ENCODE peak calls at places on chromosomes 16 and 17, in nine cellular contexts. One of them, this sample, is unnamed.

GRCh38 chr16:20853076-20853597 is 46.8 kb downstream of the REXO5 start:
- ATAC-seq in lung: no peak
- ATAC-seq in right cardiac atrium: peak
- ATAC-seq in effector memory CD8-positive, alpha-beta T cell: no peak
- ATAC-seq in Right ventricle myocardium superior: peak
- ATAC-seq in HCT116: no peak
- ATAC-seq in Panc1: no peak
- ATAC-seq in heart right ventricle: no peak
- ATAC-seq in activated naive CD8-positive, alpha-beta T cell treated with anti-CD3 and anti-CD28 coated beads, Interleukin-2, amount 50 U/mL, for 24 hours: no peak
- ATAC-seq in this sample: no peak

GRCh38 chr17:61635913-61636432 is 45.0 kb upstream of the NACA2 start:
- ATAC-seq in lung: no peak
- ATAC-seq in right cardiac atrium: no peak
- ATAC-seq in effector memory CD8-positive, alpha-beta T cell: peak
- ATAC-seq in Right ventricle myocardium superior: no peak
- ATAC-seq in HCT116: peak
- ATAC-seq in Panc1: peak
- ATAC-seq in heart right ventricle: no peak
- ATAC-seq in activated naive CD8-positive, alpha-beta T cell treated with anti-CD3 and anti-CD28 coated beads, Interleukin-2, amount 50 U/mL, for 24 hours: no peak
- ATAC-seq in this sample: no peak

GRCh38 chr17:57578608-57578990 is 166.5 kb downstream of the CCDC182 start:
- ATAC-seq in lung: no peak
- ATAC-seq in right cardiac atrium: peak
- ATAC-seq in effector memory CD8-positive, alpha-beta T cell: no peak
- ATAC-seq in Right ventricle myocardium superior: peak
- ATAC-seq in HCT116: no peak
- ATAC-seq in Panc1: no peak
- ATAC-seq in heart right ventricle: peak
- ATAC-seq in activated naive CD8-positive, alpha-beta T cell treated with anti-CD3 and anti-CD28 coated beads, Interleukin-2, amount 50 U/mL, for 24 hours: no peak
- ATAC-seq in this sample: peak

GRCh38 chr16:28990375-28991040 is 5.7 kb downstream of the LAT start:
- ATAC-seq in lung: no peak
- ATAC-seq in right cardiac atrium: no peak
- ATAC-seq in effector memory CD8-positive, alpha-beta T cell: no peak
- ATAC-seq in Right ventricle myocardium superior: no peak
- ATAC-seq in HCT116: no peak
- ATAC-seq in Panc1: no peak
- ATAC-seq in heart right ventricle: no peak
- ATAC-seq in activated naive CD8-positive, alpha-beta T cell treated with anti-CD3 and anti-CD28 coated beads, Interleukin-2, amount 50 U/mL, for 24 hours: peak
- ATAC-seq in this sample: peak

GRCh38 chr16:67805718-67806427 is 487 bp downstream of the RANBP10 start:
- ATAC-seq in lung: peak
- ATAC-seq in right cardiac atrium: peak
- ATAC-seq in effector memory CD8-positive, alpha-beta T cell: no peak
- ATAC-seq in Right ventricle myocardium superior: peak
- ATAC-seq in HCT116: peak
- ATAC-seq in Panc1: peak
- ATAC-seq in heart right ventricle: peak
- ATAC-seq in activated naive CD8-positive, alpha-beta T cell treated with anti-CD3 and anti-CD28 coated beads, Interleukin-2, amount 50 U/mL, for 24 hours: no peak
- ATAC-seq in this sample: no peak

GRCh38 chr16:72848759-72849664 is 198.9 kb downstream of the ZFHX3 start:
- ATAC-seq in lung: peak
- ATAC-seq in right cardiac atrium: peak
- ATAC-seq in effector memory CD8-positive, alpha-beta T cell: no peak
- ATAC-seq in Right ventricle myocardium superior: peak
- ATAC-seq in HCT116: peak
- ATAC-seq in Panc1: peak
- ATAC-seq in heart right ventricle: peak
- ATAC-seq in activated naive CD8-positive, alpha-beta T cell treated with anti-CD3 and anti-CD28 coated beads, Interleukin-2, amount 50 U/mL, for 24 hours: no peak
- ATAC-seq in this sample: no peak

GRCh38 chr16:50841081-50841886 is 99.4 kb downstream of the CYLD start:
- ATAC-seq in lung: no peak
- ATAC-seq in right cardiac atrium: no peak
- ATAC-seq in effector memory CD8-positive, alpha-beta T cell: peak
- ATAC-seq in Right ventricle myocardium superior: peak
- ATAC-seq in HCT116: no peak
- ATAC-seq in Panc1: no peak
- ATAC-seq in heart right ventricle: no peak
- ATAC-seq in activated naive CD8-positive, alpha-beta T cell treated with anti-CD3 and anti-CD28 coated beads, Interleukin-2, amount 50 U/mL, for 24 hours: peak
- ATAC-seq in this sample: peak

GRCh38 chr17:64182325-64183012 is 52.5 kb upstream of the ERN1 start:
- ATAC-seq in lung: no peak
- ATAC-seq in right cardiac atrium: no peak
- ATAC-seq in effector memory CD8-positive, alpha-beta T cell: no peak
- ATAC-seq in Right ventricle myocardium superior: no peak
- ATAC-seq in HCT116: no peak
- ATAC-seq in Panc1: no peak
- ATAC-seq in heart right ventricle: no peak
- ATAC-seq in activated naive CD8-positive, alpha-beta T cell treated with anti-CD3 and anti-CD28 coated beads, Interleukin-2, amount 50 U/mL, for 24 hours: no peak
- ATAC-seq in this sample: no peak

GRCh38 chr17:66678061-66678460 is 156.9 kb upstream of the CACNG5 start:
- ATAC-seq in lung: no peak
- ATAC-seq in right cardiac atrium: no peak
- ATAC-seq in effector memory CD8-positive, alpha-beta T cell: no peak
- ATAC-seq in Right ventricle myocardium superior: no peak
- ATAC-seq in HCT116: no peak
- ATAC-seq in Panc1: no peak
- ATAC-seq in heart right ventricle: no peak
- ATAC-seq in activated naive CD8-positive, alpha-beta T cell treated with anti-CD3 and anti-CD28 coated beads, Interleukin-2, amount 50 U/mL, for 24 hours: no peak
- ATAC-seq in this sample: no peak

GRCh38 chr17:61698244-61698643 is 107.2 kb upstream of the NACA2 start:
- ATAC-seq in lung: no peak
- ATAC-seq in right cardiac atrium: no peak
- ATAC-seq in effector memory CD8-positive, alpha-beta T cell: no peak
- ATAC-seq in Right ventricle myocardium superior: no peak
- ATAC-seq in HCT116: no peak
- ATAC-seq in Panc1: no peak
- ATAC-seq in heart right ventricle: no peak
- ATAC-seq in activated naive CD8-positive, alpha-beta T cell treated with anti-CD3 and anti-CD28 coated beads, Interleukin-2, amount 50 U/mL, for 24 hours: no peak
- ATAC-seq in this sample: no peak

GRCh38 chr17:55063857-55064485 is 95.4 kb downstream of the STXBP4 start:
- ATAC-seq in lung: no peak
- ATAC-seq in right cardiac atrium: no peak
- ATAC-seq in effector memory CD8-positive, alpha-beta T cell: peak
- ATAC-seq in Right ventricle myocardium superior: no peak
- ATAC-seq in HCT116: no peak
- ATAC-seq in Panc1: no peak
- ATAC-seq in heart right ventricle: no peak
- ATAC-seq in activated naive CD8-positive, alpha-beta T cell treated with anti-CD3 and anti-CD28 coated beads, Interleukin-2, amount 50 U/mL, for 24 hours: no peak
- ATAC-seq in this sample: no peak

GRCh38 chr17:61057257-61057656 is 342.4 kb upstream of the TBX2 start:
- ATAC-seq in lung: no peak
- ATAC-seq in right cardiac atrium: no peak
- ATAC-seq in effector memory CD8-positive, alpha-beta T cell: peak
- ATAC-seq in Right ventricle myocardium superior: no peak
- ATAC-seq in HCT116: no peak
- ATAC-seq in Panc1: no peak
- ATAC-seq in heart right ventricle: no peak
- ATAC-seq in activated naive CD8-positive, alpha-beta T cell treated with anti-CD3 and anti-CD28 coated beads, Interleukin-2, amount 50 U/mL, for 24 hours: peak
- ATAC-seq in this sample: peak

GRCh38 chr16:56888806-56889205 is 23.8 kb downstream of the SLC12A3 start:
- ATAC-seq in lung: no peak
- ATAC-seq in right cardiac atrium: no peak
- ATAC-seq in effector memory CD8-positive, alpha-beta T cell: no peak
- ATAC-seq in Right ventricle myocardium superior: no peak
- ATAC-seq in HCT116: peak
- ATAC-seq in Panc1: no peak
- ATAC-seq in heart right ventricle: no peak
- ATAC-seq in activated naive CD8-positive, alpha-beta T cell treated with anti-CD3 and anti-CD28 coated beads, Interleukin-2, amount 50 U/mL, for 24 hours: no peak
- ATAC-seq in this sample: no peak

GRCh38 chr16:23059433-23059832 is 89.8 kb downstream of the USP31 start:
- ATAC-seq in lung: no peak
- ATAC-seq in right cardiac atrium: no peak
- ATAC-seq in effector memory CD8-positive, alpha-beta T cell: no peak
- ATAC-seq in Right ventricle myocardium superior: no peak
- ATAC-seq in HCT116: no peak
- ATAC-seq in Panc1: peak
- ATAC-seq in heart right ventricle: no peak
- ATAC-seq in activated naive CD8-positive, alpha-beta T cell treated with anti-CD3 and anti-CD28 coated beads, Interleukin-2, amount 50 U/mL, for 24 hours: no peak
- ATAC-seq in this sample: no peak

GRCh38 chr17:76276069-76276431 is 10.9 kb downstream of the UBALD2 start:
- ATAC-seq in lung: no peak
- ATAC-seq in right cardiac atrium: no peak
- ATAC-seq in effector memory CD8-positive, alpha-beta T cell: no peak
- ATAC-seq in Right ventricle myocardium superior: no peak
- ATAC-seq in HCT116: no peak
- ATAC-seq in Panc1: no peak
- ATAC-seq in heart right ventricle: no peak
- ATAC-seq in activated naive CD8-positive, alpha-beta T cell treated with anti-CD3 and anti-CD28 coated beads, Interleukin-2, amount 50 U/mL, for 24 hours: no peak
- ATAC-seq in this sample: no peak

GRCh38 chr16:67169642-67170167 is 633 bp upstream of the NOL3 start:
- ATAC-seq in lung: no peak
- ATAC-seq in right cardiac atrium: no peak
- ATAC-seq in effector memory CD8-positive, alpha-beta T cell: no peak
- ATAC-seq in Right ventricle myocardium superior: no peak
- ATAC-seq in HCT116: no peak
- ATAC-seq in Panc1: no peak
- ATAC-seq in heart right ventricle: no peak
- ATAC-seq in activated naive CD8-positive, alpha-beta T cell treated with anti-CD3 and anti-CD28 coated beads, Interleukin-2, amount 50 U/mL, for 24 hours: peak
- ATAC-seq in this sample: no peak

GRCh38 chr17:73203135-73203787 is 10.4 kb downstream of the COG1 start:
- ATAC-seq in lung: no peak
- ATAC-seq in right cardiac atrium: peak
- ATAC-seq in effector memory CD8-positive, alpha-beta T cell: peak
- ATAC-seq in Right ventricle myocardium superior: peak
- ATAC-seq in HCT116: no peak
- ATAC-seq in Panc1: peak
- ATAC-seq in heart right ventricle: peak
- ATAC-seq in activated naive CD8-positive, alpha-beta T cell treated with anti-CD3 and anti-CD28 coated beads, Interleukin-2, amount 50 U/mL, for 24 hours: peak
- ATAC-seq in this sample: peak

GRCh38 chr17:63697341-63698286 is 2.3 kb downstream of the LIMD2 start:
- ATAC-seq in lung: peak
- ATAC-seq in right cardiac atrium: peak
- ATAC-seq in effector memory CD8-positive, alpha-beta T cell: peak
- ATAC-seq in Right ventricle myocardium superior: peak
- ATAC-seq in HCT116: peak
- ATAC-seq in Panc1: peak
- ATAC-seq in heart right ventricle: no peak
- ATAC-seq in activated naive CD8-positive, alpha-beta T cell treated with anti-CD3 and anti-CD28 coated beads, Interleukin-2, amount 50 U/mL, for 24 hours: peak
- ATAC-seq in this sample: peak

GRCh38 chr16:68994324-68994723 is 111.1 kb upstream of the HAS3 start:
- ATAC-seq in lung: no peak
- ATAC-seq in right cardiac atrium: no peak
- ATAC-seq in effector memory CD8-positive, alpha-beta T cell: no peak
- ATAC-seq in Right ventricle myocardium superior: no peak
- ATAC-seq in HCT116: no peak
- ATAC-seq in Panc1: no peak
- ATAC-seq in heart right ventricle: no peak
- ATAC-seq in activated naive CD8-positive, alpha-beta T cell treated with anti-CD3 and anti-CD28 coated beads, Interleukin-2, amount 50 U/mL, for 24 hours: no peak
- ATAC-seq in this sample: no peak